ENCODE peak calls at places on chromosome 11, in ten cellular contexts. Y, X, E, H, L, A, D, B, P and G are unnamed samples.

GRCh38 chr11:120054016-120054752 is 83.7 kb downstream of the TRIM29 start:
- DNase-seq in A (no peak), E (no peak), P (peak), L (no peak), H (no peak), X (no peak), Y (no peak), D (no peak), B (no peak), G (no peak)

GRCh38 chr11:116857316-116857715 is 19.9 kb upstream of the APOA1 start:
- DNase-seq in A (no peak), X (no peak), D (no peak), P (no peak), E (no peak), H (no peak), B (no peak), Y (peak), L (no peak), G (no peak)

GRCh38 chr11:75855191-75855590 is 40.2 kb downstream of the UVRAG start:
- DNase-seq in E (no peak), L (no peak), H (no peak), B (no peak), X (no peak), A (no peak), P (no peak), D (no peak), Y (no peak), G (no peak)

GRCh38 chr11:10990160-10990559 is 132.3 kb upstream of the ZBED5 start:
- DNase-seq in X (no peak), E (no peak), Y (no peak), H (no peak), B (no peak), D (no peak), P (no peak), L (no peak), A (no peak), G (no peak)

GRCh38 chr11:122815900-122816299 is 22.4 kb upstream of the CRTAM start:
- DNase-seq in P (no peak), D (no peak), E (no peak), L (no peak), H (no peak), B (no peak), A (peak), Y (no peak), X (no peak), G (no peak)

GRCh38 chr11:120424185-120424969 is 87.2 kb upstream of the GRIK4 start:
- DNase-seq in B (no peak), D (no peak), E (no peak), L (no peak), A (no peak), H (no peak), X (no peak), Y (peak), P (no peak), G (no peak)

GRCh38 chr11:73469401-73469800 is 93.2 kb downstream of the RELT start:
- DNase-seq in L (peak), B (no peak), Y (no peak), P (no peak), H (no peak), X (no peak), E (no peak), D (no peak), A (no peak), G (no peak)

GRCh38 chr11:72552399-72552910 is 118.1 kb upstream of the CLPB start:
- DNase-seq in P (no peak), A (no peak), X (no peak), L (no peak), B (no peak), Y (no peak), H (no peak), D (no peak), E (no peak), G (no peak)

GRCh38 chr11:4459470-4459869 is 10.4 kb downstream of the OR52K2 start:
- DNase-seq in B (no peak), H (no peak), L (peak), P (no peak), Y (no peak), E (no peak), A (peak), X (no peak), D (no peak), G (no peak)

GRCh38 chr11:99693941-99694492 is 673.3 kb downstream of the CNTN5 start:
- DNase-seq in P (no peak), L (no peak), A (no peak), D (peak), H (peak), E (no peak), B (no peak), Y (peak), X (no peak), G (peak)

GRCh38 chr11:61106296-61106695 is 4.0 kb downstream of the CD5 start:
- DNase-seq in Y (no peak), P (no peak), A (no peak), E (no peak), L (no peak), H (no peak), D (no peak), B (no peak), X (no peak), G (no peak)

GRCh38 chr11:70889411-70889810 is 363.0 kb downstream of the SHANK2 start:
- DNase-seq in H (no peak), X (no peak), A (no peak), E (no peak), Y (no peak), P (no peak), L (no peak), B (no peak), D (no peak), G (no peak)

GRCh38 chr11:47533690-47534135 is 19.2 kb downstream of the CELF1 start:
- DNase-seq in L (no peak), E (no peak), H (no peak), A (no peak), B (no peak), P (no peak), X (no peak), D (no peak), Y (peak), G (no peak)

GRCh38 chr11:67505605-67506396 is 638 bp upstream of the PITPNM1 start:
- DNase-seq in X (peak), B (peak), A (peak), H (peak), Y (peak), E (peak), L (peak), D (peak), P (peak), G (peak)

GRCh38 chr11:70540196-70540595 is 141.9 kb downstream of the CTTN start:
- DNase-seq in E (no peak), B (no peak), H (no peak), Y (no peak), X (no peak), A (no peak), P (no peak), D (no peak), L (no peak), G (no peak)

GRCh38 chr11:46564459-46564858 is 29.4 kb downstream of the AMBRA1 start:
- DNase-seq in X (no peak), B (no peak), Y (peak), P (no peak), D (no peak), E (no peak), L (no peak), A (no peak), H (no peak), G (peak)

GRCh38 chr11:34653851-34654490 is 33.1 kb downstream of the EHF start:
- DNase-seq in A (peak), B (no peak), L (peak), X (no peak), H (peak), D (no peak), E (peak), P (no peak), Y (peak), G (peak)

GRCh38 chr11:68974421-68975194 is 6.2 kb downstream of the MRGPRD start:
- DNase-seq in L (no peak), X (peak), A (peak), D (peak), Y (peak), B (no peak), P (peak), H (peak), E (no peak), G (peak)

GRCh38 chr11:80155412-80156017 is 714.7 kb upstream of the TENM4 start:
- DNase-seq in B (no peak), A (no peak), X (no peak), H (peak), Y (peak), E (no peak), P (no peak), D (peak), L (no peak), G (no peak)

GRCh38 chr11:128691802-128692749 is 1.8 kb upstream of the FLI1 start:
- DNase-seq in B (peak), E (no peak), L (no peak), H (no peak), A (no peak), Y (no peak), X (no peak), D (no peak), P (no peak), G (no peak)

GRCh38 chr11:79419120-79419519 is 21.7 kb downstream of the TENM4 start:
- DNase-seq in Y (peak), E (no peak), L (no peak), X (no peak), H (peak), P (no peak), D (no peak), A (peak), B (no peak), G (peak)

GRCh38 chr11:94638902-94639373 is 71.8 kb downstream of the PIWIL4 start:
- DNase-seq in E (peak), A (no peak), D (no peak), Y (peak), L (no peak), P (no peak), H (no peak), B (no peak), X (no peak), G (no peak)

GRCh38 chr11:21541226-21541625 is 651.7 kb upstream of the ANO5 start:
- DNase-seq in X (no peak), D (no peak), H (no peak), A (no peak), E (no peak), B (no peak), Y (no peak), L (no peak), P (no peak), G (no peak)

GRCh38 chr11:116691779-116692178 is 81.0 kb downstream of the BUD13 start:
- DNase-seq in D (peak), A (peak), H (peak), X (peak), Y (peak), E (peak), P (peak), L (no peak), B (no peak), G (peak)

GRCh38 chr11:133553885-133554586 is 21.7 kb upstream of the OPCML start:
- DNase-seq in P (no peak), L (no peak), D (no peak), A (no peak), Y (no peak), X (no peak), E (no peak), B (no peak), H (no peak), G (no peak)

GRCh38 chr11:10257478-10257877 is 36.5 kb downstream of the SBF2 start:
- DNase-seq in D (no peak), L (no peak), X (no peak), B (no peak), E (no peak), A (no peak), Y (no peak), P (no peak), H (no peak), G (no peak)

GRCh38 chr11:13160302-13160701 is 117.3 kb upstream of the BMAL1 start:
- DNase-seq in H (no peak), D (no peak), B (no peak), A (no peak), E (peak), P (peak), X (no peak), L (no peak), Y (no peak), G (no peak)

GRCh38 chr11:128061321-128061871 is 526.0 kb downstream of the ETS1 start:
- DNase-seq in H (no peak), X (no peak), Y (peak), E (peak), A (no peak), L (no peak), P (no peak), B (no peak), D (no peak), G (no peak)

GRCh38 chr11:82960000-82960778 is 58.7 kb downstream of the DDIAS start:
- DNase-seq in Y (no peak), B (no peak), H (no peak), E (no peak), X (no peak), D (no peak), L (no peak), P (no peak), A (no peak), G (no peak)

GRCh38 chr11:18309691-18310090 is 12.2 kb downstream of the HPS5 start:
- DNase-seq in Y (no peak), B (no peak), D (no peak), H (no peak), E (no peak), X (no peak), P (no peak), A (no peak), L (no peak), G (no peak)

GRCh38 chr11:61924016-61924360 is 6.6 kb upstream of the RAB3IL1 start:
- DNase-seq in X (no peak), A (no peak), L (no peak), D (no peak), B (no peak), E (no peak), H (no peak), Y (no peak), P (peak), G (no peak)

GRCh38 chr11:38460901-38461300 is 1862.9 kb upstream of the RAG2 start:
- DNase-seq in Y (peak), P (no peak), X (no peak), B (peak), E (peak), D (no peak), A (no peak), L (no peak), H (no peak), G (peak)

GRCh38 chr11:115348404-115348803 is 155.8 kb downstream of the CADM1 start:
- DNase-seq in X (no peak), E (no peak), D (no peak), L (no peak), P (no peak), A (no peak), H (no peak), Y (no peak), B (no peak), G (no peak)

GRCh38 chr11:94120946-94121345 is 7.7 kb upstream of the PANX1 start:
- DNase-seq in A (no peak), L (no peak), E (no peak), P (no peak), H (no peak), D (no peak), B (no peak), X (no peak), Y (peak), G (no peak)

GRCh38 chr11:116927163-116927772 is 89.8 kb upstream of the APOA1 start:
- DNase-seq in A (peak), P (no peak), Y (no peak), H (no peak), D (peak), X (no peak), L (no peak), E (no peak), B (no peak), G (no peak)

GRCh38 chr11:117583063-117583801 is 213.8 kb downstream of the DSCAML1 start:
- DNase-seq in Y (no peak), L (no peak), E (no peak), D (no peak), X (peak), A (no peak), P (peak), H (no peak), B (no peak), G (no peak)

GRCh38 chr11:98601181-98601773 is 419.5 kb upstream of the CNTN5 start:
- DNase-seq in Y (no peak), B (no peak), D (peak), E (no peak), H (no peak), L (no peak), X (peak), P (no peak), A (peak), G (no peak)

GRCh38 chr11:75306529-75306928 is 44.9 kb downstream of the ARRB1 start:
- DNase-seq in E (no peak), A (no peak), Y (no peak), H (no peak), D (no peak), B (peak), L (no peak), X (peak), P (no peak), G (no peak)

GRCh38 chr11:19345848-19346681 is 105.3 kb upstream of the E2F8 start:
- DNase-seq in H (peak), L (no peak), Y (no peak), X (no peak), B (no peak), P (no peak), D (no peak), E (no peak), A (no peak), G (no peak)

GRCh38 chr11:117197516-117198456 is 1.4 kb upstream of the TAGLN start:
- DNase-seq in L (no peak), D (peak), B (peak), Y (peak), H (no peak), E (peak), X (peak), P (peak), A (peak), G (no peak)

GRCh38 chr11:35916270-35916669 is 27.6 kb upstream of the LDLRAD3 start:
- DNase-seq in E (no peak), A (no peak), P (no peak), B (no peak), D (no peak), L (no peak), X (no peak), H (no peak), Y (no peak), G (no peak)
- TF ChIP-seq POLR2A in E (no peak), A (no peak), P (no peak), B (no peak), D (no peak), L (no peak), X (no peak), H (no peak), Y (no peak), G (no peak)

GRCh38 chr11:86938900-86939880 is 16.0 kb downstream of the FZD4 start:
- DNase-seq in D (peak), Y (peak), E (peak), X (no peak), H (peak), B (no peak), L (no peak), P (no peak), A (no peak), G (no peak)
- TF ChIP-seq POLR2A in D (no peak), Y (no peak), E (no peak), X (no peak), H (no peak), B (no peak), L (no peak), P (no peak), A (no peak), G (no peak)

DNA sequence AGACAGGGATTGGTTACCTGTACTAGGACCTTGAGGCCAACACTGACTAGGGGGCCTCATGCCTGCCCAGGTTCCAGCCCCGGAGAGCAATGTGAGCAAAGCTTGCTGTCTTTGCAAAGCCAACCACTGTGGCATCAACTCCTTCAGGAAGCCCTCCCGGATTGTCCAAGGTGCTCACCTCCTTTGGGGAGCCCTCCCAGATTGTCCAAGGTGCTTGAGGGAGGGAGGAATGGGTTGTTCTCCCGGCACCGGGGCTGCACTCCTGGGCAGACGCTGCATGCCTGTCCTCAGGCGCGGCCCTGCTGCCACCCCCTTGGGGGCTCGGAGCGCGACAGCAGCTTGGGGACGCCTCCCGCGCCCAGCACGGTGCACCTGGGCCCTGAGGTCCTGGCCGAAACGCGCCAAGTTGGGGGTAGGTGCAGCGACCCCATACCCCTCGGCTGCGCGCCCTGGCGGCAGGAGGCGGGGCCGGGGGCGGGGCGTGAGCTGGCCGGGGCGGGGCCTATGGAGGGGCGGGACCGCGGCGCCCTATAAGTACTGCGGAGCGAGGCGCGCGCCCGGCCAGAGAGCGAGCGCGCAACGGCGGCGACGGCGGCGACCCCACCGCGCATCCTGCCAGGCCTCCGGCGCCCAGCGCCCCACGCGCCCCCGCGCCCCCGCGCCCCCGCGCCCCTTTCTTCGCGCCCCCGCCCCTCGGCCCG is at the start of gene CD81:
- DNase-seq in B (peak), A (no peak), L (no peak), X (no peak), P (peak), H (peak), E (no peak), Y (peak), D (peak), G (peak)
- TF ChIP-seq POLR2A in B (no peak), A (no peak), L (peak), X (no peak), P (peak), H (peak), E (peak), Y (peak), D (no peak), G (peak)

GRCh38 chr11:7515544-7515943 is 1.7 kb downstream of the PPFIBP2 start:
- DNase-seq in B (no peak), D (no peak), E (no peak), H (no peak), A (no peak), X (no peak), L (no peak), P (peak), Y (no peak), G (no peak)

GRCh38 chr11:7511405-7511804 is 2.4 kb upstream of the PPFIBP2 start:
- DNase-seq in H (no peak), D (no peak), X (peak), B (peak), A (peak), P (peak), E (peak), L (peak), Y (no peak), G (no peak)

GRCh38 chr11:7512525-7513209 is 1.1 kb upstream of the PPFIBP2 start:
- DNase-seq in P (peak), H (no peak), E (peak), L (peak), D (no peak), Y (no peak), X (peak), A (peak), B (peak), G (no peak)

GRCh38 chr11:7514099-7514725 is 413 bp downstream of the PPFIBP2 start:
- DNase-seq in L (no peak), D (no peak), E (peak), X (peak), B (no peak), Y (no peak), A (peak), P (peak), H (peak), G (no peak)

GRCh38 chr11:7513210-7514098 is at the start of gene PPFIBP2:
- DNase-seq in P (peak), X (peak), H (peak), B (peak), Y (peak), L (peak), E (peak), A (peak), D (peak), G (peak)
- TF ChIP-seq POLR2A in P (peak), X (peak), H (no peak), B (no peak), Y (no peak), L (peak), E (peak), A (peak), D (no peak), G (no peak)

DNA sequence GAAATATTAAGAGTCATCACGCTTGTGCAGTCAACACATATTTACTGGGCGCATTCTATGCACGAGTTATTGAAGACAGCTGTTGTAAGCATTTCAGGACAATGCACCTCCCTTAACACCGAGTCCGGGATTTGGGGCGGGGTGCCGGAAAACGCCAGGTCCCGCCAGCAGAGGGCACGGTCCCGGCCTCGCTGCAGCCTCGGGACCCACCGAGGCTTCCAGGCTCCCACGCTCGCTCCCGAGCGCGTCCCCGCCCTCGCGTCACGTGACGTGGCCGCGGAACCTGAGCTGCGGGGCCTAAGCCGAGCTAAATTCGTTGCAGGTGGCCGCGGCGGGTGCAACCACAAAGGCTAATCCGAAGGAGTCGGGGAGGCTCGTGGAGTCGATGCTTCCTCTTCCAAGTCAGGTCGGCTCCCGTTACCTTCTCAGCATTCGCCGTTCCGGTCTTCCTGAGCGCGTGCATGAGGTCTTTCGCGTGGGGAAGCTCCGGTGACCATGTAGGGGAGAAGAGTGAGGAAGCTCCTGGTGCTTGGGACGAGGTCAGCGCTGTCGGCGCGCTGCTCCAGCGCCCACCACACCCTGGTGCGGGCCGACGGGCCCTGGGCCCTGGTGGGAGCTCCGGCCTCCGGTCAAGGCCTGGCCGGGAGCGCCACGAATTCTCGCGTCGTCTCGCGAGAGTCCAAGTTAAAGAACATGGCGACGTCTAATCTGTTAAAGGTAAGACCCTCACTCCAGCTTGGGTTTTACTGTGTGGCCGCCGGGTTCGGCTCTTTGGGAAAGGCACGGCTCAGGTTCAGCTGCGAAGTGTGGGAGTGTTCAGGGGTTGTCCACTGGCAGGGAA is at the start of gene CUL5:
- DNase-seq in P (peak), E (peak), L (peak), Y (peak), B (peak), H (peak), D (peak), A (peak), X (peak), G (peak)
- TF ChIP-seq POLR2A in P (no peak), E (no peak), L (peak), Y (peak), B (no peak), H (peak), D (peak), A (peak), X (no peak), G (peak)

GRCh38 chr11:2402106-2402505 is 1.6 kb downstream of the TSSC4 start:
- DNase-seq in D (no peak), Y (no peak), P (no peak), L (no peak), H (no peak), B (no peak), E (no peak), A (no peak), X (no peak), G (no peak)
- TF ChIP-seq POLR2A in D (no peak), Y (no peak), P (no peak), L (no peak), H (no peak), B (no peak), E (no peak), A (no peak), X (no peak), G (no peak)